ENCODE peak calls at places on chromosome 5, in nine cellular contexts. C is mammary epithelial cell, D is mucosa of descending colon, A is tibial nerve, G is upper lobe of right lung, S is aorta, E is endodermal cell, U is right cardiac atrium, Z is cardiac muscle cell. V is an unnamed sample. For H3K4me1, the result is how much of the 10 kb centered on the place peaks cover.

GRCh38 chr5:122615832-122616231 is 159.0 kb upstream of the SNX2 start:
- DNase-seq in E (no peak), S (no peak), Z (peak), A (no peak), U (no peak), C (no peak), D (no peak), G (no peak), V (no peak)

GRCh38 chr5:132831095-132831860 is 831 bp upstream of the SHROOM1 start:
- DNase-seq in D (peak), E (no peak), U (no peak), G (no peak), A (no peak), S (no peak), Z (no peak), C (no peak), V (no peak)

GRCh38 chr5:169637856-169638190 is 748 bp downstream of the DOCK2 start:
- DNase-seq in D (peak), Z (no peak), G (no peak), U (no peak), C (no peak), A (no peak), E (no peak), S (no peak), V (no peak)

GRCh38 chr5:1111727-1112289 is at the start of gene SLC12A7:
- DNase-seq in C (peak), E (peak), S (peak), A (no peak), U (peak), D (peak), G (peak), Z (peak), V (peak)

GRCh38 chr5:1330847-1331831 is 13.8 kb downstream of the CLPTM1L start:
- DNase-seq in E (no peak), U (no peak), A (no peak), Z (no peak), S (peak), G (no peak), D (peak), C (no peak), V (no peak)

GRCh38 chr5:25448190-25448621 is 803.4 kb upstream of the CDH10 start:
- DNase-seq in A (no peak), G (no peak), U (no peak), S (no peak), C (no peak), Z (peak), D (no peak), E (peak), V (peak)

GRCh38 chr5:7742241-7742656 is 108.7 kb downstream of the CFAP90 start:
- DNase-seq in A (no peak), S (no peak), C (peak), D (no peak), E (no peak), G (no peak), U (no peak), Z (no peak), V (no peak)

GRCh38 chr5:62282951-62283446 is 23.0 kb upstream of the KIF2A start:
- DNase-seq in Z (no peak), C (no peak), G (no peak), A (no peak), S (no peak), U (no peak), E (no peak), D (no peak), V (no peak)

GRCh38 chr5:80216753-80217596 is 38.9 kb downstream of the SERINC5 start:
- DNase-seq in S (peak), D (no peak), U (peak), G (peak), C (no peak), Z (peak), E (no peak), A (no peak), V (no peak)

GRCh38 chr5:139426222-139426885 is 13.0 kb downstream of the DNAJC18 start:
- DNase-seq in A (no peak), E (no peak), D (no peak), U (no peak), C (peak), Z (no peak), G (no peak), S (no peak), V (no peak)

GRCh38 chr5:14809369-14810144 is 62.0 kb downstream of the ANKH start:
- DNase-seq in G (no peak), E (no peak), S (no peak), U (peak), A (peak), D (peak), Z (no peak), C (peak), V (no peak)

GRCh38 chr5:78610163-78610583 is 38.4 kb downstream of the LHFPL2 start:
- DNase-seq in U (peak), D (no peak), Z (no peak), E (no peak), C (no peak), S (no peak), A (no peak), G (no peak), V (no peak)

GRCh38 chr5:152523964-152524363 is 118.9 kb upstream of the NMUR2 start:
- DNase-seq in C (peak), E (no peak), S (no peak), A (no peak), G (no peak), U (no peak), Z (no peak), D (no peak), V (no peak)

GRCh38 chr5:31273161-31273560 is 79.7 kb downstream of the CDH6 start:
- DNase-seq in U (no peak), G (no peak), D (no peak), C (no peak), Z (peak), A (no peak), S (no peak), E (no peak), V (no peak)

GRCh38 chr5:180784497-180785097 is 18.0 kb downstream of the MGAT1 start:
- DNase-seq in G (peak), Z (peak), A (peak), D (peak), S (peak), U (peak), E (peak), C (peak), V (peak)

GRCh38 chr5:9288234-9288633 is 257.6 kb downstream of the SEMA5A start:
- DNase-seq in C (no peak), U (peak), D (no peak), Z (no peak), A (peak), G (no peak), S (peak), E (peak), V (peak)

GRCh38 chr5:32066448-32066847 is 107.7 kb downstream of the GOLPH3 start:
- DNase-seq in S (no peak), Z (no peak), E (no peak), U (no peak), C (no peak), A (no peak), D (no peak), G (no peak), V (no peak)

GRCh38 chr5:39501403-39501802 is 76.6 kb upstream of the DAB2 start:
- DNase-seq in U (peak), E (no peak), S (peak), G (no peak), Z (no peak), C (no peak), A (no peak), D (no peak), V (no peak)

GRCh38 chr5:135565691-135566421 is 12.9 kb downstream of the CXCL14 start:
- DNase-seq in G (peak), A (peak), D (peak), Z (peak), U (peak), E (peak), S (peak), C (peak), V (peak)

GRCh38 chr5:4647955-4648354 is 492.2 kb upstream of the ADAMTS16 start:
- DNase-seq in U (no peak), Z (no peak), A (no peak), D (no peak), C (no peak), S (no peak), E (no peak), G (no peak), V (no peak)

GRCh38 chr5:13985736-13986418 is 41.4 kb upstream of the DNAH5 start:
- DNase-seq in U (no peak), Z (no peak), G (no peak), A (no peak), E (no peak), D (no peak), S (no peak), C (peak), V (no peak)

GRCh38 chr5:55897905-55898304 is 46.7 kb downstream of the IL31RA start:
- DNase-seq in S (peak), D (no peak), A (no peak), U (peak), G (no peak), E (no peak), C (peak), Z (no peak), V (no peak)

GRCh38 chr5:154479944-154480750 is 2.1 kb upstream of the HAND1 start:
- DNase-seq in A (no peak), Z (no peak), S (no peak), D (no peak), G (no peak), U (no peak), C (no peak), E (peak), V (peak)

GRCh38 chr5:170440771-170441370 is 51.7 kb upstream of the KCNMB1 start:
- DNase-seq in U (no peak), G (no peak), E (no peak), A (no peak), D (no peak), Z (no peak), C (no peak), S (no peak), V (no peak)

GRCh38 chr5:88236866-88237642 is 31.6 kb downstream of the TMEM161B start:
- DNase-seq in G (no peak), C (peak), D (no peak), U (no peak), Z (no peak), A (no peak), E (no peak), S (no peak), V (no peak)

GRCh38 chr5:165525268-165525667 is 2019.8 kb downstream of the MAT2B start:
- DNase-seq in A (no peak), E (no peak), C (peak), G (no peak), S (no peak), U (no peak), Z (no peak), D (no peak), V (no peak)

GRCh38 chr5:138905541-138905940 is 30.4 kb upstream of the LRRTM2 start:
- DNase-seq in G (no peak), S (no peak), Z (no peak), E (no peak), U (no peak), D (no peak), A (no peak), C (peak), V (no peak)

GRCh38 chr5:134097221-134097620 is 17.3 kb upstream of the TCF7 start:
- DNase-seq in U (no peak), C (no peak), E (no peak), G (no peak), D (no peak), A (no peak), S (no peak), Z (no peak), V (no peak)
- H3K4me1 ChIP-seq in U (under half), C (under half), E (under half), G (under half), D (under half), A (under half), S (under half), Z (under half), V (under half)

GRCh38 chr5:3122216-3122615 is 370.7 kb upstream of the IRX2 start:
- DNase-seq in G (no peak), A (no peak), D (no peak), S (no peak), Z (no peak), U (no peak), E (no peak), C (no peak), V (no peak)
- H3K4me1 ChIP-seq in G (under half), A (under half), D (under half), S (under half), Z (under half), U (under half), E (under half), C (under half), V (half or more)

DNA sequence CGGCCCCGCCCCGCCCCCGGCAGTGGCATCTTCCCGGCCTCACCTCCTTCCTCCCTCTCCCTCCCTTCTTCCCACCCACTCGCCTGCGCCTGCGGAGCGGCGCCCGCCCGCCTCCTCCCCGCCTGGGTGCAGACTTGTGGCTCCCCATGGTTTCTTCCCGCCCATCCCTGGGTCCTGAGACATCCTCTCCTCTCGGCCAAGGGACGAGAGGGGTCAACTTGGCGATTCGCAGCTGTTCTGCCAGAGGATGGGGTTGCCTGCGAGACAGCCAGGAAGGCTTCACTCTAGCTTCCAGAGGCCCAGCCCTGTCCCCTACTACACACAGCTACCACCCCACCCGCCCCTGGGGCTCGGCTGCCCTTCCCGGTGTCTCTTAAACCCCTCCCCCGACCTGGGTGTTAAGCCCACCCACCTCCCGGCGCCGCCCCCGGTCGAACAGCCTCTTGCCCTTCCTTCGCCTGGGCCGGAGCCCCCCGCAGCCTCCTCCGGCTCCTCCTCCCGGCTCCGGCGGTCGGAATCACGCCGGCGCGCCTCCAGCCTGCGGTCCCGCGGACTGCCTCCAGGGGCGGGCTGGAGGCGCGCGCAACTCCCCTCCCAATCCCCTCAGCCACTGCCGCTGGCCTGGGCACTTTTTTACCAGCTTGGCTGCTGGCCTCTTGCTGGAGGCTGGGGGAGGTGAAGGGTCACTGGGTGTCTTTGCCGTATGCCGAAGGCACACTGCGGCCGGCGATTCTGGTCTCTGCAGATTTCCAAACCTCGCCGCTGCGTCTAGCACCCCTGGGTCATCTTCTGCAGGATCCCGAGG is 1.9 kb downstream of the JADE2 start:
- DNase-seq in Z (peak), G (peak), C (peak), U (peak), A (peak), S (peak), E (peak), D (peak), V (peak)
- H3K4me1 ChIP-seq in Z (under half), G (half or more), C (under half), U (under half), A (under half), S (under half), E (under half), D (under half), V (half or more)

GRCh38 chr5:27944471-27944870 is 906.1 kb upstream of the CDH9 start:
- DNase-seq in A (no peak), S (no peak), G (no peak), D (no peak), C (peak), E (no peak), Z (no peak), U (no peak), V (no peak)
- H3K4me1 ChIP-seq in A (under half), S (under half), G (under half), D (under half), C (under half), E (under half), Z (under half), U (under half), V (under half)

GRCh38 chr5:57932761-57933160 is 450.1 kb upstream of the ACTBL2 start:
- DNase-seq in D (no peak), C (peak), S (no peak), Z (no peak), U (no peak), G (no peak), A (no peak), E (no peak), V (no peak)
- H3K4me1 ChIP-seq in D (under half), C (under half), S (under half), Z (under half), U (under half), G (under half), A (under half), E (under half), V (under half)

DNA sequence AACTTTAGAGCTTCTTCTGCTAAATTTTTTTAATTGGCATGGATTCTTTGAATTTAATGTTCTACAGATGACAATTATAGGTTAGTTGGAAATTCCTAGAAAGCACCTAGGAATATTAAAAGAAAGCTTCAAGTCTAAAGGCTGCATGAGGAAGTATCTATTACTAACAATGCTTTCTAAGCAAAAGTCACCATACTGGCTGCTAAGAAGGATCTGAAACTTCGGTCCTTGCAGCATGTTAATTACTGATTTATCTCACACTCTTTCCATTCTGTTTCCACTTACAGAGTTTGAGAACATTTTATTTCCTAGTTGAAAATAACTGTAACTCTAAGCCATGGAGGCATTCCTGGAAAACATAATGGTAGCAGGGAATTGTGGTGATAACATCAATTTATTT is 8.4 kb downstream of the SEMA6A start:
- DNase-seq in G (no peak), U (no peak), Z (no peak), A (no peak), E (no peak), D (no peak), C (no peak), S (no peak), V (no peak)
- H3K4me1 ChIP-seq in G (under half), U (under half), Z (under half), A (under half), E (under half), D (under half), C (under half), S (under half), V (half or more)

GRCh38 chr5:58545912-58546311 is 37.0 kb upstream of the RAB3C start:
- DNase-seq in E (no peak), A (no peak), U (no peak), D (no peak), G (no peak), S (no peak), C (no peak), Z (no peak), V (no peak)

GRCh38 chr5:58543723-58544122 is 39.2 kb upstream of the RAB3C start:
- DNase-seq in C (peak), Z (no peak), S (no peak), U (no peak), D (no peak), A (no peak), G (no peak), E (no peak), V (no peak)

GRCh38 chr5:58542709-58543108 is 40.2 kb upstream of the RAB3C start:
- DNase-seq in E (no peak), S (no peak), U (no peak), C (no peak), D (no peak), G (no peak), A (no peak), Z (no peak), V (no peak)

GRCh38 chr5:58544195-58544594 is 38.7 kb upstream of the RAB3C start:
- DNase-seq in U (no peak), S (no peak), C (no peak), Z (no peak), A (no peak), G (no peak), E (no peak), D (no peak), V (no peak)

GRCh38 chr5:58544926-58545325 is 37.9 kb upstream of the RAB3C start:
- DNase-seq in C (no peak), E (no peak), Z (no peak), S (no peak), U (no peak), A (no peak), G (no peak), D (no peak), V (no peak)
- H3K4me1 ChIP-seq in C (under half), E (under half), Z (under half), S (under half), U (under half), A (under half), G (under half), D (under half), V (under half)